ENCODE peak calls at places on chromosomes 6 and 20, in nine cellular contexts. G, C, W, L, H, V, Y, T and E are unnamed samples. For H3K27me3, the result is how much of the 10 kb centered on the place peaks cover.

GRCh38 chr6:51554029-51554428 is 533.4 kb downstream of the PKHD1 start:
- DNase-seq in G (no peak), C (no peak), W (no peak), L (no peak), H (no peak), V (no peak), Y (peak), T (no peak), E (no peak)

GRCh38 chr6:101181006-101181405 is 212.5 kb upstream of the GRIK2 start:
- DNase-seq in G (no peak), C (no peak), W (no peak), L (no peak), H (no peak), V (no peak), Y (no peak), T (no peak), E (no peak)

GRCh38 chr6:170416959-170417606 is 110.5 kb downstream of the FAM120B start:
- DNase-seq in G (no peak), C (no peak), W (no peak), L (no peak), H (no peak), V (no peak), Y (peak), T (no peak), E (no peak)

GRCh38 chr6:125596020-125596419 is 153.4 kb upstream of the HEY2 start:
- DNase-seq in G (no peak), C (no peak), W (no peak), L (no peak), H (no peak), V (no peak), Y (no peak), T (no peak), E (no peak)

GRCh38 chr6:165939047-165939446 is 228.6 kb downstream of the TBXT start:
- DNase-seq in G (no peak), C (no peak), W (no peak), L (no peak), H (no peak), V (no peak), Y (no peak), T (no peak), E (no peak)

GRCh38 chr20:16922834-16923233 is 174.7 kb downstream of the OTOR start:
- DNase-seq in G (peak), C (no peak), W (no peak), L (no peak), H (peak), V (no peak), Y (no peak), T (no peak), E (no peak)

GRCh38 chr6:37741757-37742400 is 44.2 kb upstream of the MDGA1 start:
- DNase-seq in G (peak), C (no peak), W (no peak), L (no peak), H (no peak), V (no peak), Y (peak), T (no peak), E (peak)

GRCh38 chr6:84027340-84028183 is 6.0 kb upstream of the MRAP2 start:
- DNase-seq in G (peak), C (no peak), W (no peak), L (no peak), H (no peak), V (no peak), Y (no peak), T (peak), E (no peak)

GRCh38 chr6:124822118-124822746 is 140.0 kb upstream of the RNF217 start:
- DNase-seq in G (no peak), C (no peak), W (no peak), L (no peak), H (no peak), V (no peak), Y (no peak), T (no peak), E (no peak)

GRCh38 chr20:1890469-1891262 is 4.5 kb upstream of the SIRPA start:
- DNase-seq in G (no peak), C (no peak), W (no peak), L (no peak), H (no peak), V (no peak), Y (no peak), T (peak), E (no peak)

GRCh38 chr6:26536571-26537159 is 1.5 kb upstream of the HMGN4 start:
- DNase-seq in G (peak), C (peak), W (peak), L (no peak), H (no peak), V (no peak), Y (peak), T (no peak), E (peak)

GRCh38 chr6:72861935-72862432 is 240.1 kb downstream of the KCNQ5 start:
- DNase-seq in G (peak), C (no peak), W (no peak), L (no peak), H (no peak), V (peak), Y (no peak), T (no peak), E (no peak)

GRCh38 chr6:26173836-26174144 is 86.6 kb downstream of the HFE start:
- DNase-seq in G (no peak), C (no peak), W (no peak), L (no peak), H (no peak), V (no peak), Y (no peak), T (no peak), E (no peak)

GRCh38 chr20:362271-363254 is 15.7 kb downstream of the NRSN2 start:
- DNase-seq in G (peak), C (peak), W (peak), L (peak), H (no peak), V (peak), Y (peak), T (peak), E (no peak)

GRCh38 chr20:46056970-46057855 is 28.2 kb downstream of the SLC12A5 start:
- DNase-seq in G (peak), C (no peak), W (peak), L (peak), H (no peak), V (peak), Y (peak), T (peak), E (peak)

GRCh38 chr6:54238407-54238806 is 69.8 kb upstream of the TINAG start:
- DNase-seq in G (peak), C (no peak), W (no peak), L (no peak), H (peak), V (no peak), Y (no peak), T (no peak), E (no peak)

GRCh38 chr6:138580801-138581200 is 81.5 kb upstream of the NHSL1 start:
- DNase-seq in G (peak), C (no peak), W (no peak), L (no peak), H (no peak), V (no peak), Y (no peak), T (no peak), E (no peak)

GRCh38 chr6:38671885-38672467 is 31.0 kb downstream of the GLO1 start:
- DNase-seq in G (peak), C (no peak), W (no peak), L (no peak), H (peak), V (no peak), Y (peak), T (no peak), E (peak)

GRCh38 chr6:52984247-52984646 is 10.8 kb downstream of the GSTA4 start:
- DNase-seq in G (peak), C (peak), W (no peak), L (no peak), H (no peak), V (no peak), Y (no peak), T (no peak), E (no peak)

GRCh38 chr6:90599151-90599550 is 12.3 kb upstream of the MAP3K7 start:
- DNase-seq in G (no peak), C (no peak), W (no peak), L (no peak), H (no peak), V (no peak), Y (no peak), T (no peak), E (no peak)

GRCh38 chr6:155916870-155917624 is 461.4 kb upstream of the NOX3 start:
- DNase-seq in G (no peak), C (no peak), W (no peak), L (no peak), H (no peak), V (no peak), Y (no peak), T (no peak), E (no peak)

GRCh38 chr6:102736941-102737368 is 1343.4 kb downstream of the GRIK2 start:
- DNase-seq in G (peak), C (no peak), W (no peak), L (no peak), H (peak), V (no peak), Y (no peak), T (no peak), E (no peak)

GRCh38 chr6:136782021-136782770 is 10.1 kb downstream of the MAP3K5 start:
- DNase-seq in G (peak), C (no peak), W (no peak), L (no peak), H (peak), V (no peak), Y (no peak), T (no peak), E (no peak)

GRCh38 chr6:7769702-7770101 is 43.8 kb downstream of the BMP6 start:
- DNase-seq in G (peak), C (no peak), W (no peak), L (no peak), H (no peak), V (no peak), Y (no peak), T (no peak), E (no peak)

GRCh38 chr6:119620846-119621570 is 271.4 kb upstream of the MAN1A1 start:
- DNase-seq in G (peak), C (no peak), W (no peak), L (no peak), H (peak), V (no peak), Y (no peak), T (no peak), E (no peak)

GRCh38 chr6:143000771-143001170 is 55.8 kb upstream of the HIVEP2 start:
- DNase-seq in G (no peak), C (no peak), W (no peak), L (no peak), H (no peak), V (no peak), Y (no peak), T (no peak), E (no peak)

GRCh38 chr6:168060521-168060931 is 18.5 kb downstream of the FRMD1 start:
- DNase-seq in G (peak), C (no peak), W (peak), L (peak), H (peak), V (peak), Y (peak), T (no peak), E (peak)

GRCh38 chr6:106390088-106390487 is 29.6 kb downstream of the CRYBG1 start:
- DNase-seq in G (no peak), C (no peak), W (no peak), L (no peak), H (no peak), V (no peak), Y (no peak), T (no peak), E (no peak)

GRCh38 chr6:158660331-158660730 is 10.5 kb downstream of the SYTL3 start:
- DNase-seq in G (peak), C (peak), W (no peak), L (no peak), H (no peak), V (no peak), Y (peak), T (no peak), E (peak)

GRCh38 chr6:4964675-4965336 is 39.0 kb downstream of the RPP40 start:
- DNase-seq in G (no peak), C (no peak), W (no peak), L (no peak), H (no peak), V (no peak), Y (no peak), T (no peak), E (no peak)

GRCh38 chr20:61682998-61683681 is 382.5 kb downstream of the TAF4 start:
- DNase-seq in G (peak), C (no peak), W (no peak), L (peak), H (peak), V (no peak), Y (no peak), T (no peak), E (no peak)

GRCh38 chr6:154653853-154654252 is 79.4 kb upstream of the SCAF8 start:
- DNase-seq in G (peak), C (no peak), W (peak), L (no peak), H (no peak), V (no peak), Y (no peak), T (no peak), E (no peak)

GRCh38 chr6:136113736-136114173 is 136.4 kb downstream of the MTFR2 start:
- DNase-seq in G (peak), C (no peak), W (peak), L (no peak), H (peak), V (peak), Y (peak), T (no peak), E (peak)

GRCh38 chr6:151376440-151376839 is 14.9 kb downstream of the ZBTB2 start:
- DNase-seq in G (no peak), C (no peak), W (no peak), L (no peak), H (no peak), V (no peak), Y (no peak), T (no peak), E (no peak)

GRCh38 chr6:32947552-32948465 is 5.1 kb downstream of the HLA-DMA start:
- DNase-seq in G (peak), C (no peak), W (peak), L (no peak), H (no peak), V (no peak), Y (peak), T (no peak), E (peak)

GRCh38 chr20:55255016-55255415 is 750.3 kb downstream of the CBLN4 start:
- DNase-seq in G (no peak), C (no peak), W (no peak), L (peak), H (no peak), V (no peak), Y (no peak), T (no peak), E (no peak)

GRCh38 chr6:134077301-134077700 is 24.9 kb upstream of the SLC2A12 start:
- DNase-seq in G (peak), C (no peak), W (no peak), L (no peak), H (no peak), V (no peak), Y (no peak), T (no peak), E (no peak)

GRCh38 chr20:21808863-21809664 is 103.6 kb downstream of the PAX1 start:
- DNase-seq in G (no peak), C (no peak), W (no peak), L (peak), H (no peak), V (peak), Y (peak), T (peak), E (peak)

GRCh38 chr6:44381739-44382138 is 5.8 kb upstream of the CDC5L start:
- DNase-seq in G (no peak), C (no peak), W (no peak), L (no peak), H (no peak), V (no peak), Y (no peak), T (no peak), E (no peak)
- H3K27me3 ChIP-seq in G (under half), C (under half), W (under half), L (under half), H (under half), V (under half), Y (under half), T (under half), E (under half)

DNA sequence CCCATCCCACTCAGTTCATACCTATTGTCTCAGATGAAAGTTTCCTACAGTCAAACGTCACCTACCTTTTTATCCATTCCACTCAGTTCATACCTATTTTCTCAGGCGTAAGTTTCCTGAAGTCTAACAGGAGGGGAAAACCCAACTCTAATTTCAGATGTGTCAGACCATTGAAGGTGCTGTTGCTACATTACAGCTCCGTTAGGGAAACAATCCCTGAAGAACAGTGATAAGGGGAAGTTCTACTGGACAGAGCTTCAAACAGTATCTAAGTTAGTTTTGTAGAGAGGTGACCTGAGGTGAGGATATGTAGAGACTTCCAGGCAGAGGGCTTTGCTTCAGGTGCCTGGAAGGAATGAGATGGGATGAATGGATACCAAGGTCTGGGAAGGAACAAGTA is 191.4 kb upstream of the MOCS1 start:
- DNase-seq in G (no peak), C (no peak), W (no peak), L (no peak), H (no peak), V (no peak), Y (no peak), T (no peak), E (no peak)
- H3K27me3 ChIP-seq in G (under half), C (under half), W (under half), L (under half), H (under half), V (under half), Y (under half), T (under half), E (under half)

GRCh38 chr20:62970307-62971210 is 18.1 kb downstream of the SLC17A9 start:
- DNase-seq in G (peak), C (no peak), W (no peak), L (no peak), H (no peak), V (no peak), Y (no peak), T (no peak), E (peak)
- H3K27me3 ChIP-seq in G (under half), C (under half), W (under half), L (under half), H (under half), V (under half), Y (under half), T (under half), E (under half)

GRCh38 chr6:35794536-35795452 is 2.3 kb downstream of the CLPS start:
- DNase-seq in G (no peak), C (no peak), W (no peak), L (no peak), H (no peak), V (no peak), Y (no peak), T (no peak), E (peak)

GRCh38 chr6:35786810-35787209 is 6.0 kb downstream of the CLPSL1 start:
- DNase-seq in G (peak), C (no peak), W (no peak), L (peak), H (no peak), V (no peak), Y (no peak), T (peak), E (peak)

GRCh38 chr6:35787266-35788218 is 6.7 kb downstream of the CLPSL1 start:
- DNase-seq in G (no peak), C (no peak), W (no peak), L (no peak), H (no peak), V (no peak), Y (no peak), T (no peak), E (peak)

GRCh38 chr6:35788423-35788982 is 7.7 kb downstream of the CLPSL1 start:
- DNase-seq in G (no peak), C (no peak), W (no peak), L (no peak), H (no peak), V (no peak), Y (no peak), T (no peak), E (no peak)

DNA sequence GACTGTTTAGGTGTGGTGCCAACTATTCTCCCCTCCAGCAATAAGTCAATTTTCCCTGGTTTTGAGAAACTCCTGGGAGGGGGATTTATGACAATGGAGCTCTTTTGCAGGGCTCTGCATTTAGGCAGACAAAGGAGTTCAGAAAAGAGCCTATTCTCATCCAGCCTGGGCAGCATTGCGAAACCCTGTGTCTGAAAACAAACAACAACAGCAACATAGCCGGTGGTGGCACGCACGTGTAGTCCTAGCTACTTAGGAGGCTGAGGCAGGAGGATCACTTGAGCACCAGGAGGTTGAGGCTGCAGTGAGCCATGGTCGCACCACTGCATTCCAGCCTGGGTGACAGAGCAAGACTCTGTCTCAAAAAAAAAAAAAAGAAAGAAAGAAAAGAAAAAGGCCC is 6.4 kb downstream of the CLPS start:
- DNase-seq in G (no peak), C (no peak), W (no peak), L (no peak), H (no peak), V (no peak), Y (no peak), T (no peak), E (no peak)
- H3K27me3 ChIP-seq in G (half or more), C (under half), W (under half), L (under half), H (half or more), V (under half), Y (under half), T (under half), E (under half)

GRCh38 chr6:109766167-109766566 is 75.1 kb downstream of the FIG4 start:
- DNase-seq in G (no peak), C (no peak), W (no peak), L (no peak), H (no peak), V (no peak), Y (no peak), T (no peak), E (no peak)
- H3K27me3 ChIP-seq in G (under half), C (under half), W (under half), L (under half), H (under half), V (under half), Y (under half), T (under half), E (under half)

GRCh38 chr20:57586943-57587277 is 26.0 kb downstream of the PCK1 start:
- DNase-seq in G (no peak), C (no peak), W (no peak), L (no peak), H (no peak), V (no peak), Y (no peak), T (no peak), E (no peak)
- H3K27me3 ChIP-seq in G (under half), C (under half), W (under half), L (under half), H (under half), V (under half), Y (under half), T (under half), E (under half)

GRCh38 chr6:107632757-107633156 is 142.8 kb downstream of the SOBP start:
- DNase-seq in G (no peak), C (no peak), W (no peak), L (no peak), H (no peak), V (no peak), Y (no peak), T (no peak), E (no peak)
- H3K27me3 ChIP-seq in G (under half), C (under half), W (under half), L (under half), H (under half), V (under half), Y (half or more), T (under half), E (under half)

DNA sequence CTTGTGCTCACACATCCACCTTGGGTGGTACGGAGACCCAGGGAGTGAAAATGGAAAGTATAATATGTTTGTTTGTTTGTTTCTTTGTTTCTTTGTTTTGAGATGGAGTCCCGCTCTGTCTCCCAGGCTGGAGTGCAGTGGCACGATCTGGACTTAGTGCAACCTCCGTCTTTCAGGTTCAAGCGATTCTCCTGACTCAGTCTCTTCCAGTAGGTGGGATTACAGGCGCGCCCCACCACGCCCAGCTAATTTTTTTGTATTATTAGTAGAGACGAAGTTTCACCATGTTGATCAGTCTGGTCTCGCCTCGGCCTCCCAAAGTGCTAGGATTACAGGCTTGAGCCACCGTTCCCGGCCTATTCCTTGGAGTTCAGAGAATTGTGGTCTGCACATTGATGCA is 115.4 kb downstream of the TRIM27 start:
- DNase-seq in G (no peak), C (no peak), W (no peak), L (no peak), H (no peak), V (no peak), Y (no peak), T (no peak), E (no peak)
- H3K27me3 ChIP-seq in G (half or more), C (half or more), W (half or more), L (half or more), H (under half), V (under half), Y (half or more), T (under half), E (half or more)